ENCODE peak calls at places on chromosomes 4 and X, in five cellular contexts. W is SK-N-SH, L is stomach, I is ovary, N is tibial nerve. G is an unnamed sample.

GRCh38 chrX:45083314-45083713 is 117.4 kb downstream of the DIPK2B start:
- DNase-seq in W (no peak), L (no peak), I (no peak), N (no peak), G (no peak)

GRCh38 chrX:150635952-150636351 is 57.2 kb upstream of the MTMR1 start:
- DNase-seq in W (no peak), L (no peak), I (no peak), N (no peak), G (no peak)

GRCh38 chr4:121096174-121096573 is 23.8 kb upstream of the NDNF start:
- DNase-seq in W (no peak), L (no peak), I (no peak), N (no peak), G (no peak)

GRCh38 chr4:113457886-113458285 is 303.7 kb downstream of the CAMK2D start:
- DNase-seq in W (no peak), L (no peak), I (no peak), N (no peak), G (no peak)

GRCh38 chr4:128455076-128455345 is 167.4 kb upstream of the PGRMC2 start:
- DNase-seq in W (no peak), L (no peak), I (peak), N (no peak), G (no peak)

GRCh38 chr4:142683503-142683902 is 162.6 kb downstream of the INPP4B start:
- DNase-seq in W (no peak), L (no peak), I (no peak), N (no peak), G (no peak)

GRCh38 chr4:83535945-83536648 is at the start of gene GPAT3:
- DNase-seq in W (peak), L (peak), I (peak), N (peak), G (peak)

GRCh38 chr4:37693450-37694190 is 7.4 kb upstream of the RELL1 start:
- DNase-seq in W (no peak), L (no peak), I (no peak), N (no peak), G (no peak)

GRCh38 chrX:119790977-119791436 is 423 bp downstream of the RPL39 start:
- DNase-seq in W (peak), L (no peak), I (peak), N (peak), G (no peak)

GRCh38 chr4:16775411-16776154 is 122.9 kb downstream of the LDB2 start:
- DNase-seq in W (peak), L (no peak), I (no peak), N (no peak), G (no peak)

GRCh38 chrX:154305481-154306205 is 10.0 kb downstream of the TKTL1 start:
- DNase-seq in W (no peak), L (no peak), I (no peak), N (no peak), G (no peak)

GRCh38 chrX:108437789-108438623 is at the start of gene COL4A6:
- DNase-seq in W (no peak), L (no peak), I (peak), N (no peak), G (no peak)

GRCh38 chr4:5019274-5019673 is at the start of gene CYTL1:
- DNase-seq in W (peak), L (no peak), I (no peak), N (no peak), G (no peak)

GRCh38 chr4:14848210-14848609 is 154.1 kb upstream of the CPEB2 start:
- DNase-seq in W (no peak), L (no peak), I (no peak), N (no peak), G (no peak)

GRCh38 chr4:93127489-93127888 is 701.1 kb upstream of the ATOH1 start:
- DNase-seq in W (no peak), L (no peak), I (no peak), N (no peak), G (no peak)

GRCh38 chrX:1606476-1606875 is 8.4 kb upstream of the ASMT start:
- DNase-seq in W (no peak), L (no peak), I (no peak), N (no peak), G (peak)

GRCh38 chrX:107014927-107015326 is 14.9 kb upstream of the MORC4 start:
- DNase-seq in W (no peak), L (no peak), I (no peak), N (no peak), G (no peak)

GRCh38 chrX:20205927-20206708 is 60.6 kb downstream of the RPS6KA3 start:
- DNase-seq in W (no peak), L (no peak), I (no peak), N (no peak), G (no peak)

GRCh38 chr4:138341739-138342415 is 99.7 kb upstream of the SLC7A11 start:
- DNase-seq in W (no peak), L (no peak), I (no peak), N (no peak), G (no peak)

GRCh38 chrX:118459494-118459893 is 36.1 kb upstream of the DOCK11 start:
- DNase-seq in W (peak), L (no peak), I (no peak), N (peak), G (no peak)

GRCh38 chr4:11720292-11720691 is 291.6 kb upstream of the HS3ST1 start:
- DNase-seq in W (peak), L (no peak), I (no peak), N (peak), G (no peak)

GRCh38 chr4:164779080-164779479 is 25.1 kb downstream of the SMIM31 start:
- DNase-seq in W (no peak), L (no peak), I (no peak), N (no peak), G (no peak)

GRCh38 chr4:77765720-77766119 is 53.4 kb downstream of the CNOT6L start:
- DNase-seq in W (no peak), L (no peak), I (no peak), N (no peak), G (no peak)

GRCh38 chr4:147828361-147828760 is 96.5 kb downstream of the ARHGAP10 start:
- DNase-seq in W (no peak), L (no peak), I (no peak), N (no peak), G (no peak)

DNA sequence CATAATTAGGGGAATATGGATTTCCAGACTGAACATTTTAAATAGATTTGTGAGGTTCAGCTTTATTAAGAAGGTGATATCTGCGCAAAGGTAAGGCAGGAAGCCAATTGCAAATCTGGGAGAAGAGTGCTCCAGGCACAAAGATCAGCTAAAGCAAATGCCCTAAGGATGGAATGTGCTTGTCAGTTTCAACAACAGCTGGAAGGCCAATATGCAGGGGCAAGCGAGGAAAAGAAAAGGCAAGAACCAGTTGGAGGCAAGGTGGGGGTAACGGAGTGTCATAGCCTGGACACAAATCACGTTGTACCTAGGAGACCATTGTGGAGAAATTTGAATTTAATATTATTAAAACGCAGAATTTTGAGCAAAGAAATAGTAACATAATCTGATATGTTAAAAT is 1710.3 kb upstream of the PCDH7 start:
- DNase-seq in W (no peak), L (no peak), I (no peak), N (no peak), G (no peak)
- TF ChIP-seq EP300 in W (no peak), L (no peak), I (no peak), N (no peak), G (no peak)

GRCh38 chr4:34178476-34178875 is 2065.8 kb downstream of the ARAP2 start:
- DNase-seq in W (no peak), L (no peak), I (no peak), N (no peak), G (no peak)

GRCh38 chr4:34183916-34184315 is 2060.4 kb downstream of the ARAP2 start:
- DNase-seq in W (no peak), L (no peak), I (no peak), N (no peak), G (no peak)

GRCh38 chr4:34181891-34182290 is 2062.4 kb downstream of the ARAP2 start:
- DNase-seq in W (no peak), L (no peak), I (no peak), N (no peak), G (no peak)

GRCh38 chr4:34182346-34182745 is 2062.0 kb downstream of the ARAP2 start:
- DNase-seq in W (no peak), L (no peak), I (no peak), N (no peak), G (no peak)

DNA sequence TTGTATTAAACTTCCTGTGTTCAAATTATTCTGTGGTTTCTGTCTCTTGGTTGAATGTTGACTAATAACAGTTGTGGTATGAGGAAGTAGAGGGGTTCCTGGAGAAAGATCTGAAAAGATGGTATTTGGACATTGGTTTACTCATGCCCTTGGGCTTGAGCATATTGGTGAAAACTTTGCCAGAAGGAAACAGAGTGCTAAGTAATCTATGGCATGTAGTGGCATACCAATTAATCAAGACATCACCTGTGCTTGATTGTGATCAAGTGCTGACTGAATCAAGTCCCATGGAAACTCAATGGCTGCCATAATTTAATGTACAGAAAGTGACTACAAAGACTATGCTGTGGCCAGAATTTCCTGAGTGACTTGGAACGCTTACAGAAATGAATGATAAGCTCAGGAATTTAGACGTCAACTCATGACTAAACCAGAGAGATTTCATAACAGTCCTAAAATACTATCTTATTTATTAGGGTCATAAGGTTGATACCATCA is 2063.0 kb downstream of the ARAP2 start:
- DNase-seq in W (no peak), L (no peak), I (no peak), N (no peak), G (no peak)
- TF ChIP-seq EP300 in W (peak), L (no peak), I (no peak), N (no peak), G (no peak)

GRCh38 chr4:94419956-94420355 is 31.8 kb upstream of the PDLIM5 start:
- DNase-seq in W (no peak), L (no peak), I (no peak), N (no peak), G (no peak)
- TF ChIP-seq EP300 in W (no peak), L (no peak), I (no peak), N (no peak), G (no peak)

GRCh38 chr4:177509346-177509745 is 67.1 kb upstream of the AGA start:
- DNase-seq in W (no peak), L (no peak), I (no peak), N (no peak), G (no peak)

GRCh38 chr4:177512646-177513045 is 70.4 kb upstream of the AGA start:
- DNase-seq in W (no peak), L (no peak), I (no peak), N (no peak), G (no peak)

GRCh38 chr4:177508662-177509061 is 66.4 kb upstream of the AGA start:
- DNase-seq in W (no peak), L (no peak), I (no peak), N (no peak), G (no peak)

DNA sequence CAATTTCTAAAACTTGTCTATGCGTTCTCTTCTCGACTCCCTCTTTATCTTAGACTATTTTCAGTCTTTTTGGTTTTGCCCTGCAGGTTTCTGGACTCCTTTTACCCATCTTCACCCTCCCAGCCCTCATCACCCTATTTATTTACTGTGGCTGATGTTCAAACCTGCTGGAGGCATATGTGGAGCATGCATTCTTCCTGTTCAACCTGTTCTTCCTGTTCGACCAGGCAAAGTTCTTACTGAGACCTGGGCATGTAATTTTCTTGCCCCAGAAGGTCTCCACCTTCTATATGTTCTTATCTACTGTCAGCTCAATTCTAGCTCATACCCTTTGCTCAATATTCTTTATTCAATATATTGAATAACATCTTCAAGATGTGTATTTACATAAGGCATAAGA is 69.4 kb upstream of the AGA start:
- DNase-seq in W (no peak), L (peak), I (no peak), N (no peak), G (no peak)
- TF ChIP-seq EP300 in W (no peak), L (no peak), I (no peak), N (no peak), G (no peak)

GRCh38 chr4:168541608-168541953 is 44.7 kb downstream of the PALLD start:
- DNase-seq in W (no peak), L (no peak), I (no peak), N (no peak), G (no peak)
- TF ChIP-seq EP300 in W (no peak), L (no peak), I (no peak), N (no peak), G (no peak)

GRCh38 chr4:168524006-168524405 is 27.2 kb downstream of the PALLD start:
- DNase-seq in W (no peak), L (no peak), I (no peak), N (no peak), G (no peak)

GRCh38 chr4:168531305-168531704 is 34.5 kb downstream of the PALLD start:
- DNase-seq in W (no peak), L (no peak), I (no peak), N (no peak), G (no peak)

GRCh38 chr4:168524897-168525296 is 28.0 kb downstream of the PALLD start:
- DNase-seq in W (no peak), L (no peak), I (no peak), N (no peak), G (no peak)

GRCh38 chr4:168527560-168527959 is 30.7 kb downstream of the PALLD start:
- DNase-seq in W (no peak), L (no peak), I (no peak), N (no peak), G (no peak)

GRCh38 chr4:168528131-168528949 is 31.5 kb downstream of the PALLD start:
- DNase-seq in W (no peak), L (no peak), I (no peak), N (no peak), G (no peak)
- TF ChIP-seq EP300 in W (no peak), L (no peak), I (no peak), N (no peak), G (no peak)

DNA sequence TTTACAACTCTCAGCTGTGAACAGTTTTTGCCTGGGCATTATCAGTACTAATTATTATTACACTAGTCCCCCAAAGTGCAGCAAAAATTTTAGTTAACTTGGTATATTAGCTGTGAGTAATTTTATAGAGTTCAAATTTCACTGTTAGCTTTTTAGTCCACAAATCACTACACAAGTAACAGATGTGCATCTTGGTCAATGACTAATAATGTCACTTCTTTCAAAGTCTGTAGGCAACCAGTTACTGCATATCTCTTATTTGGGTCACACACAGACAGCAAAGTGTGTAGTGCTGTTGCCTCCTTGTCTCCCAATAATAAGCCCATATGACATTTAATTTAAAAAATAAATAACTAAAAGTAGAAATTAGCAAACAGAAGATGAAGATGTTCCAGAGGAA is 159.9 kb downstream of the SCFD2 start:
- DNase-seq in W (no peak), L (no peak), I (no peak), N (no peak), G (no peak)
- TF ChIP-seq EP300 in W (no peak), L (no peak), I (no peak), N (no peak), G (no peak)

GRCh38 chr4:86916392-86916791 is 18.4 kb upstream of the AFF1 start:
- DNase-seq in W (no peak), L (no peak), I (no peak), N (no peak), G (no peak)
- TF ChIP-seq EP300 in W (no peak), L (no peak), I (no peak), N (no peak), G (no peak)

GRCh38 chr4:99029018-99029735 is 33.7 kb downstream of the METAP1 start:
- DNase-seq in W (no peak), L (no peak), I (no peak), N (no peak), G (no peak)
- TF ChIP-seq EP300 in W (no peak), L (no peak), I (no peak), N (no peak), G (no peak)

GRCh38 chrX:39614680-39614998 is 483.1 kb downstream of the BCOR start:
- DNase-seq in W (no peak), L (no peak), I (no peak), N (no peak), G (no peak)

GRCh38 chrX:39613997-39614679 is 483.6 kb downstream of the BCOR start:
- DNase-seq in W (peak), L (no peak), I (no peak), N (no peak), G (no peak)

GRCh38 chrX:39613508-39613921 is 484.2 kb downstream of the BCOR start:
- DNase-seq in W (peak), L (no peak), I (peak), N (peak), G (no peak)

GRCh38 chrX:39618178-39618577 is 479.6 kb downstream of the BCOR start:
- DNase-seq in W (no peak), L (no peak), I (no peak), N (no peak), G (no peak)

DNA sequence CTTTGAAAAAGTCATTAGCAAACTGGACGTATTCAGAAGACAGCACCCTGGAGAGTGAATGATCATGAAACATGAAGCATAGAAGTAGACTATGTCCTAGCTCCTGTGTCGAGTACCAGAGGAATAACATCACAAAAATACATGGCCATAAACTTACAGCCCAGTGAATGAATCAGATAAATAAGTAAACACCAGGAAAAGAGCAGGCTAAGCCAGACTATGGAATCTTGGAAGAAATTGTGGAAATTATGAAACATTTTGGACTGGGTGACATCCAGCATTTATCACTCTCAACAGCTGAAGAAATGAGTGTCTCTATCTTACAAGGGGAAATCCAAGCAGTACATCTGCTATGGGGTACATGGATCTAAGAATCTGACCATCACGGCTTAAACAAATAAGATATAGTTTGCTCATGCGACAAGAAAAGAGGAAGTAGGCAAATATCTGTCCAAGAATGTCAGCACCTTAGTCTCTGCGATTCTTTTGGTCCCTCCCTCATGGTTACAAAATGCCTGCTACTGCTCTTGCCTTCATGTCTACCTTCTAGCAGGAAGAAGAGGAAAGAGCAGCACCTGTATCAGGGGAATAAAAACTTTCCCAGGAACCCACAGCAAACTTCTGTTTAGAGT is 481.5 kb downstream of the BCOR start:
- DNase-seq in W (no peak), L (no peak), I (no peak), N (no peak), G (no peak)
- TF ChIP-seq EP300 in W (no peak), L (no peak), I (no peak), N (no peak), G (no peak)